ENCODE peak calls at places on chromosomes 13 and 19, in seven cellular contexts. E, O, S, F, M, Q and Z are unnamed samples.

GRCh38 chr13:68851026-68851425 is 1256.6 kb upstream of the ATXN8OS start:
- DNase-seq in M (peak; percentile 49), O (no peak), E (no peak), F (no peak), S (no peak), Q (no peak), Z (no peak)

GRCh38 chr19:6925801-6926751 is 38.7 kb downstream of the ADGRE1 start:
- DNase-seq in Q (no peak), S (no peak), M (no peak), E (no peak), O (no peak), F (no peak), Z (peak; percentile 3)

GRCh38 chr13:43991773-43992201 is 112.1 kb downstream of the LACC1 start:
- DNase-seq in M (no peak), S (no peak), F (no peak), E (no peak), O (no peak), Q (no peak), Z (peak; percentile 42)

GRCh38 chr13:44108345-44108858 is 228.7 kb downstream of the LACC1 start:
- DNase-seq in O (no peak), E (peak; percentile 59), Q (no peak), M (no peak), F (peak; percentile 5), S (peak; percentile 35), Z (no peak)

GRCh38 chr13:89457977-89458376 is 1786.8 kb downstream of the SLITRK5 start:
- DNase-seq in S (peak; percentile 6), E (no peak), O (no peak), Q (no peak), F (peak; percentile 85), M (peak; percentile 87), Z (no peak)

GRCh38 chr19:3360494-3361383 is 5.6 kb upstream of the NFIC start:
- DNase-seq in Q (peak; percentile 45), E (peak; percentile 67), F (peak; percentile 39), O (peak; percentile 57), S (peak; percentile 47), M (no peak), Z (peak; percentile 57)

GRCh38 chr19:7224205-7224833 is 69.9 kb downstream of the INSR start:
- DNase-seq in S (no peak), Q (no peak), M (peak; percentile 23), F (peak; percentile 80), O (no peak), E (peak; percentile 63), Z (no peak)

GRCh38 chr19:5484398-5485285 is 29.4 kb downstream of the ZNRF4 start:
- DNase-seq in F (peak; percentile 14), S (no peak), Q (peak; percentile 71), O (no peak), M (peak; percentile 54), E (no peak), Z (peak; percentile 27)

GRCh38 chr13:97005631-97006262 is 11.5 kb upstream of the OXGR1 start:
- DNase-seq in O (no peak), S (no peak), F (peak; percentile 57), Q (no peak), E (no peak), M (peak; percentile 61), Z (no peak)

GRCh38 chr19:14381689-14382474 is 638 bp downstream of the ADGRE5 start:
- DNase-seq in Q (no peak), O (peak; percentile 61), S (no peak), E (no peak), M (no peak), F (peak; percentile 53), Z (no peak)

GRCh38 chr19:29326849-29327840 is 114.2 kb upstream of the UQCRFS1 start:
- DNase-seq in O (no peak), M (no peak), F (no peak), S (no peak), E (no peak), Q (no peak), Z (peak; percentile 39)

GRCh38 chr19:29324717-29325116 is 111.8 kb upstream of the UQCRFS1 start:
- DNase-seq in S (no peak), O (no peak), Q (no peak), E (no peak), F (no peak), M (no peak), Z (no peak)

GRCh38 chr19:29323972-29324680 is 111.2 kb upstream of the UQCRFS1 start:
- DNase-seq in M (no peak), Q (no peak), O (no peak), S (no peak), E (no peak), F (no peak), Z (no peak)

GRCh38 chr19:29326351-29326750 is 113.4 kb upstream of the UQCRFS1 start:
- DNase-seq in Q (no peak), E (no peak), F (no peak), S (no peak), M (no peak), O (no peak), Z (no peak)

GRCh38 chr19:29325241-29325975 is 112.5 kb upstream of the UQCRFS1 start:
- DNase-seq in O (no peak), S (no peak), E (no peak), M (no peak), Q (no peak), F (no peak), Z (no peak)
- H3K27me3 ChIP-seq in O (no peaks in the 10 kb centered on the region), S (no peaks in the 10 kb centered on the region), E (no peaks in the 10 kb centered on the region), M (no peaks in the 10 kb centered on the region), Q (no peaks in the 10 kb centered on the region), F (no peaks in the 10 kb centered on the region), Z (no peaks in the 10 kb centered on the region)

GRCh38 chr13:110949628-110950027 is 34.8 kb upstream of the ANKRD10 start:
- DNase-seq in F (no peak), E (no peak), Q (no peak), M (no peak), S (no peak), O (no peak), Z (no peak)
- H3K27ac ChIP-seq in F (no peak overlapping the region), E (no peak overlapping the region), Q (no peak overlapping the region), M (no peak overlapping the region), S (no peak overlapping the region), O (no peak overlapping the region), Z (no peak overlapping the region)

GRCh38 chr19:40337594-40337993 is 10.6 kb downstream of the C19orf47 start:
- DNase-seq in E (no peak), M (no peak), O (no peak), S (no peak), Q (no peak), F (no peak), Z (no peak)
- H3K4me1 ChIP-seq in E (peaks cover 14% of the 10 kb centered on the region), M (peaks cover 7% of the 10 kb centered on the region), O (no peaks in the 10 kb centered on the region), S (no peaks in the 10 kb centered on the region), Q (no peaks in the 10 kb centered on the region), F (no peaks in the 10 kb centered on the region), Z (no peaks in the 10 kb centered on the region)

DNA sequence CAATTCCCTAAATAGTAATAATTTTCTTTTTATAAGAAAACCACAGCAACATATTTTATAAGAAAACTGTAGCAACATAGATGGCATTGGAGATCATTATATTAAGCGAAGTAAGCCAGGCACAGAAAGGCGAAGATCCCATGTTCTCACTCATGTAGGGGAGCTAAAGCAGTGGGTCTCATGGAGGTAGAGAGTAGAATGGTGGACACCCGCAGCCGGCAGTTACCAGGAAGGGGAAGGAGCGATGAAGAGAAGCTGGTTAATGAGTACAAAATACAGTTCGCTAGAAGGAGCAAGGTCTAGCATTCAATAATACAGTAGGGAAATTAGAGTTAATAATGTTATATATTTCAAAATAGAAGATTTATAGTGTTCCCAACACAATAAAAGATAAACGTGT is 42.8 kb downstream of the CRYL1 start:
- DNase-seq in Q (no peak), O (no peak), E (no peak), M (no peak), F (no peak), S (no peak), Z (no peak)
- H3K27me3 ChIP-seq in Q (no peaks in the 10 kb centered on the region), O (no peaks in the 10 kb centered on the region), E (no peaks in the 10 kb centered on the region), M (no peaks in the 10 kb centered on the region), F (no peaks in the 10 kb centered on the region), S (no peaks in the 10 kb centered on the region), Z (no peaks in the 10 kb centered on the region)

GRCh38 chr19:46842791-46843190 is 7.9 kb downstream of the AP2S1 start:
- DNase-seq in O (no peak), F (no peak), E (no peak), S (no peak), Q (no peak), M (no peak), Z (no peak)
- H3K27ac ChIP-seq in O (no peak overlapping the region), F (no peak overlapping the region), E (no peak overlapping the region), S (no peak overlapping the region), Q (no peak overlapping the region), M (no peak overlapping the region), Z (no peak overlapping the region)

GRCh38 chr19:47510516-47511127 is 4.2 kb downstream of the NAPA start:
- DNase-seq in F (no peak), O (no peak), E (peak; percentile 23), Q (no peak), M (no peak), S (no peak), Z (peak; percentile 37)

GRCh38 chr19:47512948-47513319 is 1.9 kb downstream of the NAPA start:
- DNase-seq in O (no peak), S (no peak), E (no peak), Q (no peak), M (no peak), F (no peak), Z (no peak)

GRCh38 chr19:47511681-47512080 is 3.2 kb downstream of the NAPA start:
- DNase-seq in M (no peak), S (no peak), F (peak; percentile 52), Q (no peak), E (no peak), O (no peak), Z (no peak)

GRCh38 chr19:47511128-47511517 is 3.7 kb downstream of the NAPA start:
- DNase-seq in Q (no peak), M (no peak), O (no peak), E (peak; percentile 87), F (peak; percentile 52), S (no peak), Z (no peak)

DNA sequence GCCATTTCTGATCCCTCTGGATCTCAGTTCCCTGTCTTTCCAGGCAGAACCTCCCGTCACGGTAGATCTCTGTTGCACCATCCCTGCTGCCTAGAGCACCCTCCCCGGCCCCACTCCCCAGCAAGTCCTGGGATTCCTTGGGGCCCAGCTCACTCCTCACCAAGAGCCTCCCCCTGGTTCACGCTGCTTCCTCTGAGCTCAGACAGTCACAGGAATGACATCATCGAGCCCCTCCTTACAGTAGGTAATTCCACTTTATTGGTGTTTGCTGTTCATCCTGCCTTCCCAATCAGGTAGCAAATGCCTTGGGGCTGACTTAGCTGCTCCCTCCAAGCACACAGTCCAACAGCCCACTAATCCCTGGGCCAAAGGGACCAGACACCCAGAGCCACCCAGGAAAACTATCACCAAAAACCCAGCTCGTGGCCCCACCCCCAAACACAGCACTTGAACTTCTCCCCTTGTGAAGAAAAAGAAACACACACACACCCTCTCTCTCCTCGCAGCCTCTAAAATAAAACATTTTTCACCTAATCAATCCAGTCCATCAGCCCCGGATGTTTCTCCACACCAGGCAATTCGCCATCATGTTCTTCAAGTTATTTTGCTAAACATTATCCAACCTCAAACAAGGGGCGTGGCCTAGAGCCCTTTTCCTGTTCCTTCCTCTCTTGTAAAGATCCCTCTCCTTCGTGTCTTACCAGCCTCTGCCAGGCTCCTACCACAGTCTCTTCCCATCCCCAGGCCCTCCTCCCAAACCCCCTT is 2.5 kb downstream of the NAPA start:
- DNase-seq in F (peak; percentile 71), M (no peak), S (no peak), Q (no peak), O (no peak), E (no peak), Z (no peak)
- H3K4me1 ChIP-seq in F (no peaks in the 10 kb centered on the region), M (peaks cover 19% of the 10 kb centered on the region), S (peaks cover 28% of the 10 kb centered on the region), Q (peaks cover 14% of the 10 kb centered on the region), O (peaks cover 52% of the 10 kb centered on the region), E (peaks cover 64% of the 10 kb centered on the region), Z (peaks cover 9% of the 10 kb centered on the region)